ENCODE peak calls at places on chromosomes 6 and 20, in four cellular contexts. C is HepG2, K is SK-N-SH, U is GM12878. V is an unnamed sample.
A peak's percentile ranks its signal among the peaks of the same experiment; 100 is the strongest.

GRCh38 chr20:48725589-48725991 is 102.2 kb downstream of the PREX1 start:
- DNase-seq in C (no peak), U (no peak), K (peak; percentile 27), V (peak; percentile 40)

GRCh38 chr20:53957421-53958172 is 112.8 kb downstream of the BCAS1 start:
- DNase-seq in K (no peak), U (no peak), C (no peak), V (no peak)

GRCh38 chr20:39660965-39661364 is 698.8 kb downstream of the DHX35 start:
- DNase-seq in K (no peak), U (no peak), C (no peak), V (no peak)

GRCh38 chr6:151391021-151391470 is 313 bp downstream of the ZBTB2 start:
- DNase-seq in C (peak; percentile 52), U (no peak), K (peak; percentile 92), V (peak; percentile 77)

GRCh38 chr6:135212020-135212806 is 31.1 kb downstream of the MYB start:
- DNase-seq in U (no peak), C (no peak), K (no peak), V (no peak)

GRCh38 chr6:21144928-21145327 is 448.6 kb upstream of the SOX4 start:
- DNase-seq in U (no peak), C (no peak), K (peak; percentile 30), V (no peak)

GRCh38 chr6:24524801-24525200 is 30.0 kb downstream of the ALDH5A1 start:
- DNase-seq in C (peak; percentile 33), U (no peak), K (peak; percentile 43), V (peak; percentile 58)

GRCh38 chr6:131519670-131520436 is 53.2 kb upstream of the ARG1 start:
- DNase-seq in C (peak; percentile 76), K (peak; percentile 21), U (no peak), V (peak; percentile 7)

GRCh38 chr20:35539756-35540212 is 2.1 kb upstream of the ERGIC3 start:
- DNase-seq in U (peak; percentile 70), K (no peak), C (peak; percentile 97), V (peak; percentile 19)

GRCh38 chr6:142647436-142648389 is 297.3 kb downstream of the HIVEP2 start:
- DNase-seq in K (peak; percentile 44), C (peak; percentile 57), U (no peak), V (no peak)

GRCh38 chr6:117629119-117629518 is 26.8 kb upstream of the GOPC start:
- DNase-seq in C (no peak), U (no peak), K (no peak), V (no peak)

GRCh38 chr20:35992713-35993335 is 24.4 kb downstream of the CNBD2 start:
- DNase-seq in C (peak; percentile 81), U (peak; percentile 9), K (peak; percentile 81), V (peak; percentile 68)

GRCh38 chr20:57465486-57465885 is 59.5 kb downstream of the CTCFL start:
- DNase-seq in C (no peak), K (no peak), U (no peak), V (no peak)

GRCh38 chr20:58971429-58971828 is 9.6 kb upstream of the NELFCD start:
- DNase-seq in U (no peak), C (no peak), K (no peak), V (no peak)

GRCh38 chr6:6834356-6835342 is 246.1 kb downstream of the LY86 start:
- DNase-seq in C (no peak), U (no peak), K (no peak), V (no peak)

GRCh38 chr6:33621396-33622388 is 570 bp downstream of the ITPR3 start:
- DNase-seq in U (no peak), K (no peak), C (no peak), V (no peak)

GRCh38 chr6:138461647-138462046 is 37.6 kb downstream of the NHSL1 start:
- DNase-seq in C (no peak), K (no peak), U (no peak), V (no peak)

GRCh38 chr6:158861686-158862381 is 42.7 kb upstream of the EZR start:
- DNase-seq in U (no peak), C (no peak), K (no peak), V (no peak)

GRCh38 chr6:130535242-130535641 is 169.4 kb downstream of the TMEM200A start:
- DNase-seq in U (no peak), C (no peak), K (no peak), V (no peak)

GRCh38 chr6:18289283-18289682 is 25.0 kb upstream of the DEK start:
- DNase-seq in K (no peak), C (no peak), U (no peak), V (no peak)

GRCh38 chr20:50305636-50306477 is 115.2 kb downstream of the CEBPB start:
- DNase-seq in K (peak; percentile 18), C (peak; percentile 98), U (no peak), V (peak; percentile 49)

DNA sequence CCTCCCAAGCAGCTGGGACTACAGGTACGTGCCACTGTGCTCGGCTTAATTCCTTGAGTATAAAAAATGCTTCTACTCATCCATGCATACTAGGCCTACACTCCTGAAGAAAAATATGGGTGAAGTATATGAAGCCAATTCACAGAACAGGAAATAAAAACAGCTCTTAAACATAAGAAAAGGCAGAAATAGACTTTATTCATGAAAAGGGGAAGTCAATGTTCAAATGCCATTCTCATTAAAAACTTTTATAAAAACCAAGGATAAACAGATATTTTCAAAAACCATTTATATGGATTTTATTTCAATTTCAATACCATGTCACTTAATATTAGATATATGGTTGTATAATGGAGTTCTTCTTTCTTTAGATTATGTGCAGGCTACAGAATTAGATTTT is 18.3 kb downstream of the SERPINB9 start:
- DNase-seq in U (no peak), C (no peak), K (no peak), V (no peak)
- TF ChIP-seq PBX3 in U (no peak), C (no peak), K (no peak), V (no peak)

GRCh38 chr6:45966797-45967196 is 48.9 kb downstream of the CLIC5 start:
- DNase-seq in U (no peak), K (no peak), C (no peak), V (no peak)

GRCh38 chr6:45966340-45966739 is 49.3 kb downstream of the CLIC5 start:
- DNase-seq in C (no peak), U (no peak), K (no peak), V (no peak)

GRCh38 chr6:45964300-45964699 is 51.4 kb downstream of the CLIC5 start:
- DNase-seq in C (no peak), U (no peak), K (no peak), V (no peak)

GRCh38 chr6:45965007-45965406 is 50.7 kb downstream of the CLIC5 start:
- DNase-seq in U (no peak), K (no peak), C (no peak), V (no peak)

DNA sequence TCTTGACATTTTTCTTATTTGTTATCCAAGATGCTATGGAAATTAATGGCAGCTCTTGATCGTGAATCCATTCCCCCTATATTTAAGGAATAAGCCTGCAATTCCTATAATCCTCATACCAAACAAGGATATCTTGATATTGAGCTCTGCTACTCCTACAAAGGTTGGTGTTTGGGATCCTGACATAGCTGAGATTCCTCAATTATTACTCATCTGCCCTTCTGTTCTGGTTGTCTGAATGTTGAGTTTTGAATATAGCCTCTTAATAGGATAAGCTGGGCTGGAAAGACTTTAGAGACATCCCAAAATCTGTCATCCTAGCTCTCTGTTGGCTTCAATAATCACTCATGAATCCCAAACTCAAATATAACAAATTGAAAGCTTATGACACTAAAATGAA is 49.9 kb downstream of the CLIC5 start:
- DNase-seq in C (no peak), K (no peak), U (no peak), V (no peak)
- TF ChIP-seq EP300 in C (no peak), K (no peak), U (no peak), V (no peak)

DNA sequence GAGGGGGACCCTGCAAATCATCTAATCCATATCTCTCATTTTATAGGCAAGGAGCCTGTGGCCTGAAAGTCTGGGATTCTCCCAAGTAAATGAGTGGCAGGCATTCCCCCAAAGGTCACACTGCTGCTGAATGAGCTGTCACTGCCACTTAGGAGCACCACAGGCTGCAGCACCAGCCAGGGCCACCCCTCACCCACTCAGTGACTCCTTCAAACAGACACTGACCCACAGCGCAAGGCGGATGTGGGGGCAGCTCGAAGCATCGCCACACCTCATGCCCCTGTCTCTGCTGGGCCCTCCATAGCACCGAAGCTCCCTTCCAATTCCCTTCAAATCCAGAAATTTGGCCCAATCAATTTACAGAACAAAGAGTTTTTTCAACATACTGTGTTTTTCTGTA is 119.9 kb upstream of the ARID1B start:
- DNase-seq in C (no peak), K (no peak), U (no peak), V (no peak)
- TF ChIP-seq PBX3 in C (no peak), K (no peak), U (no peak), V (no peak)

DNA sequence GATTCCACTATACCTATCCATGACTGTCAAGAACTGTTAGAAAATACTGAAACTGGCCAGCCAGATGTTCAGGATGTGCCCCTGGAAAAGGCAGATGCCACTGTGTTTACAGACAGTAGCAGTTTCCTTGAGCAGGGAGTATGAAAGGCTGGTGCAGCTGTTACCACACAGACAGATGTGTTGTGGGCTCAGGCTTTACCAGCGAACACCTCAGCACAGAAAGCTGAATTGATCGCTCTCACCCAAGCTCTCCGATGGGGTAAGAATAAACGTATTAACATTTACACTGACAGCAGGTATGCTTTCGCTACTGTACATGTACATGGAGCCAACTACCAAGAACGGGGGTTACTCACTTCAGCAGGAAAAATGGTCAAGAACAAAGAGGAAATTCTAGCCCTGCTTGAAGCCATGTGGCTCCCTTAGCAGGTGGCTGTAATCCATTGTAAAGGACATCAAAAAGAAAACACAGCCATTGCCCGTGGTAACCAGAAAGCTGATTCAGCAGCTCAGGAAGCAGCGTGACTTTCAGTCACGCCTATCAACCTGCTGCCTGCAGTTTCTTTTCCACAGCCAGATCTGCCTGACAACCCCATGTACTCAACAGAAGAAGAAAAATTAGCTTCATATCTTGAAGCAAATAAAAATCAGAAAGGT is 459.7 kb upstream of the HTR1E start:
- DNase-seq in K (no peak), C (no peak), U (no peak), V (no peak)
- TF ChIP-seq EP300 in K (no peak), C (no peak), U (no peak), V (no peak)

DNA sequence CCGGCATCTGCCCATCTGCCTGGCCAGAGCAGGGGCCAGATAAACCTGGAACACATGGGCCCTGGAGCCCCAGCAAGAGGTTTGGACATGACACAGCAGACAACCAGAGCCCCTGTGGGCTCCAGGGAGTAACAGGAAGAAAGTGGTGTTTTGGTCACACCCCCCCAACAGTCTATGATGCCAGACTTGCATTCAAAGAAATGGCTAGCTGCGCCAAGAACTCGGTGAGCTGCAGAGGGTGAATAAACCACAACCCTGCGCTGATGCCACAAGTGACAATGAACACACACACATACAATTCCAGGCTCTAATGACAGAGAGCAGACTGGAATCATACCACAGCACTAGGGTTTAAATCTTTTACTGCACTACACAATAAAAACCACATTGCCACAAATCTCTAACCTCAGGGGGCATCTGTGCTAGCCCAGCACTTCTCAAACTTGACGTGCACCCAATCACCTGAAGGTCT is 34.0 kb downstream of the TRERF1 start:
- DNase-seq in C (no peak), U (no peak), K (no peak), V (no peak)
- TF ChIP-seq PBX3 in C (no peak), U (no peak), K (no peak), V (no peak)

GRCh38 chr20:23131766-23132165 is 45.6 kb upstream of the CD93 start:
- DNase-seq in C (no peak), U (no peak), K (no peak), V (no peak)

GRCh38 chr20:23133560-23133998 is 47.5 kb upstream of the CD93 start:
- DNase-seq in C (no peak), K (no peak), U (no peak), V (no peak)

GRCh38 chr20:23130622-23130916 is 44.4 kb upstream of the CD93 start:
- DNase-seq in U (no peak), K (no peak), C (no peak), V (no peak)

GRCh38 chr20:23132293-23132929 is 46.3 kb upstream of the CD93 start:
- DNase-seq in K (no peak), C (no peak), U (no peak), V (no peak)

GRCh38 chr20:23132930-23133559 is 46.9 kb upstream of the CD93 start:
- DNase-seq in U (no peak), C (no peak), K (no peak), V (no peak)
- TF ChIP-seq EP300 in U (no peak), C (no peak), K (no peak), V (no peak)